ENCODE peak calls at places on chromosomes 6 and 20, in five cellular contexts. U, W, J, D and G are unnamed samples.

GRCh38 chr6:52363222-52363867 is 1.4 kb downstream of the PAQR8 start:
- DNase-seq in U (no peak), W (no peak), J (no peak), D (peak), G (no peak)

GRCh38 chr6:105872244-105872643 is 213.9 kb upstream of the PRDM1 start:
- DNase-seq in U (no peak), W (no peak), J (no peak), D (no peak), G (no peak)

GRCh38 chr6:44642870-44643522 is 255.5 kb downstream of the CDC5L start:
- DNase-seq in U (peak), W (no peak), J (no peak), D (no peak), G (no peak)

GRCh38 chr6:46305833-46306232 is 135.1 kb upstream of the ENPP5 start:
- DNase-seq in U (no peak), W (no peak), J (no peak), D (no peak), G (no peak)

GRCh38 chr6:169859978-169860703 is 108.7 kb downstream of the ERMARD start:
- DNase-seq in U (no peak), W (no peak), J (no peak), D (no peak), G (no peak)

GRCh38 chr6:16621002-16621401 is 140.3 kb downstream of the ATXN1 start:
- DNase-seq in U (no peak), W (no peak), J (no peak), D (no peak), G (no peak)

GRCh38 chr6:41071501-41071922 is 644 bp downstream of the OARD1 start:
- DNase-seq in U (no peak), W (no peak), J (no peak), D (no peak), G (no peak)

GRCh38 chr20:25676164-25676809 is 20.4 kb downstream of the ZNF337 start:
- DNase-seq in U (peak), W (peak), J (no peak), D (no peak), G (peak)

GRCh38 chr6:10962673-10963072 is 75.8 kb downstream of the SYCP2L start:
- DNase-seq in U (peak), W (peak), J (no peak), D (no peak), G (no peak)

GRCh38 chr6:155850408-155850841 is 394.8 kb upstream of the NOX3 start:
- DNase-seq in U (peak), W (peak), J (no peak), D (no peak), G (no peak)

GRCh38 chr20:8305449-8305978 is 173.4 kb downstream of the PLCB1 start:
- DNase-seq in U (peak), W (peak), J (no peak), D (peak), G (peak)

GRCh38 chr6:14799928-14800327 is 445.9 kb upstream of the JARID2 start:
- DNase-seq in U (peak), W (peak), J (no peak), D (peak), G (peak)

GRCh38 chr20:38186788-38187221 is 21.7 kb upstream of the TGM2 start:
- DNase-seq in U (peak), W (peak), J (no peak), D (no peak), G (no peak)

GRCh38 chr20:62795023-62795761 is 1.1 kb upstream of the MRGBP start:
- DNase-seq in U (peak), W (peak), J (no peak), D (peak), G (no peak)

GRCh38 chr6:30940361-30941001 is at the start of gene MUCL3:
- DNase-seq in U (no peak), W (no peak), J (no peak), D (no peak), G (no peak)

GRCh38 chr20:21571841-21572690 is 58.2 kb upstream of the NKX2-2 start:
- DNase-seq in U (peak), W (peak), J (no peak), D (peak), G (no peak)

GRCh38 chr6:98657764-98658163 is 176.6 kb upstream of the POU3F2 start:
- DNase-seq in U (peak), W (peak), J (no peak), D (peak), G (no peak)

GRCh38 chr20:36173451-36173933 is 19.0 kb downstream of the EPB41L1 start:
- DNase-seq in U (peak), W (peak), J (no peak), D (peak), G (no peak)

GRCh38 chr6:147204060-147204785 is at the start of gene STXBP5:
- DNase-seq in U (peak), W (peak), J (no peak), D (peak), G (no peak)

GRCh38 chr20:50464725-50465650 is 45.2 kb upstream of the PTPN1 start:
- DNase-seq in U (no peak), W (no peak), J (no peak), D (no peak), G (no peak)

GRCh38 chr6:20875369-20875963 is 341.2 kb downstream of the CDKAL1 start:
- DNase-seq in U (peak), W (peak), J (no peak), D (peak), G (no peak)

GRCh38 chr20:63639093-63639860 is 12.4 kb upstream of the GMEB2 start:
- DNase-seq in U (no peak), W (no peak), J (no peak), D (no peak), G (no peak)

GRCh38 chr6:135195045-135195444 is 13.9 kb downstream of the MYB start:
- DNase-seq in U (no peak), W (no peak), J (no peak), D (no peak), G (no peak)

GRCh38 chr6:33716379-33716778 is 4.9 kb upstream of the UQCC2 start:
- DNase-seq in U (no peak), W (no peak), J (no peak), D (no peak), G (no peak)

GRCh38 chr6:27599859-27600532 is 127.1 kb upstream of the ZNF184 start:
- DNase-seq in U (no peak), W (no peak), J (no peak), D (no peak), G (no peak)

GRCh38 chr6:27604986-27605385 is 132.1 kb upstream of the ZNF184 start:
- DNase-seq in U (peak), W (no peak), J (no peak), D (no peak), G (no peak)

GRCh38 chr6:27605401-27606342 is 132.8 kb upstream of the ZNF184 start:
- DNase-seq in U (peak), W (peak), J (no peak), D (peak), G (no peak)

GRCh38 chr6:27601668-27602254 is 128.9 kb upstream of the ZNF184 start:
- DNase-seq in U (no peak), W (no peak), J (no peak), D (peak), G (no peak)
- TF ChIP-seq CTCF in U (no peak), W (no peak), J (no peak), D (no peak), G (no peak)

GRCh38 chr20:47070176-47070575 is 175.5 kb downstream of the EYA2 start:
- DNase-seq in U (peak), W (peak), J (no peak), D (no peak), G (no peak)

GRCh38 chr20:47063407-47063806 is 168.8 kb downstream of the EYA2 start:
- DNase-seq in U (no peak), W (no peak), J (no peak), D (no peak), G (no peak)

GRCh38 chr20:47067776-47068175 is 173.1 kb downstream of the EYA2 start:
- DNase-seq in U (no peak), W (no peak), J (no peak), D (no peak), G (no peak)

GRCh38 chr20:47063808-47064207 is 169.2 kb downstream of the EYA2 start:
- DNase-seq in U (no peak), W (no peak), J (no peak), D (no peak), G (no peak)

DNA sequence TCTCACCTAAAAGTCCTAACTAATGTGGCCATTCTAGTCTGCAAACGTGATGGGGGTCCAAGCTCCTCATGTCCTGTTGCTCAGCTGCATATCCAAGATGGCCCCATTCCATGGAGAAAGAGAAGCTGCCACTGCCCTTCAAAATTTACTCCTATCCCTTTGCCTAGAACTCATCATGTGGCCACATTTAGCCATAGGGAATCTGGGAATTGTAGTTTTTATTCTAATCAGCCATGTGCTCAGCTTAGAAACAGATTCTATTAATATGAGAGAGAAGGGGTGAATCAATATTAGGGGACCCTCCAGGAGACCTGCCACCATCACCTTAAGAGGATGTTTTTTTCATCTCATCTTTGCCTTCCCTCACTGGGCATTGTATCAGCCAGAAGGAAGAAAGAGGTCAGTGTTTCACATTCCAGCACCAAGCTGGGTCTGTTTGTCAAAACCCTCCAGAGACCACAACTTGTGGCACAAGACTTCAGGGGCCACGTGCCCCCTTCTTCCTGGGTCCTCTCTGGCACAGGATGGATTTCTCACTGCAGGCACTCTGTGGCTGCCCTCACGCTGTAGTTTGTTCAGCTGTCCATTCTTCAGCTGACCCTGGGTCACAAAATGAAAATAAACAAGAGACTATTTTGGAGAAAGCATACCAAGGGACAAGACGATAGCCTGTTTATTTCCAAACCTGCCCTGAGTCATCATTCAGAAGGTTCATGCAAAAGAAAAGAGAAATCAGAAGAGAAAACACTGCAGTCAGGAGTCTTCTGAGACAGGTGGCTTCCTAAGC is 172.0 kb downstream of the EYA2 start:
- DNase-seq in U (peak), W (peak), J (no peak), D (no peak), G (no peak)
- H3K4me3 ChIP-seq in U (no peak), W (no peak), J (no peak), D (no peak), G (no peak)

GRCh38 chr6:129671442-129672344 is 38.3 kb downstream of the ARHGAP18 start:
- DNase-seq in U (no peak), W (no peak), J (no peak), D (no peak), G (peak)
- TF ChIP-seq CTCF in U (no peak), W (no peak), J (no peak), D (peak), G (peak)

DNA sequence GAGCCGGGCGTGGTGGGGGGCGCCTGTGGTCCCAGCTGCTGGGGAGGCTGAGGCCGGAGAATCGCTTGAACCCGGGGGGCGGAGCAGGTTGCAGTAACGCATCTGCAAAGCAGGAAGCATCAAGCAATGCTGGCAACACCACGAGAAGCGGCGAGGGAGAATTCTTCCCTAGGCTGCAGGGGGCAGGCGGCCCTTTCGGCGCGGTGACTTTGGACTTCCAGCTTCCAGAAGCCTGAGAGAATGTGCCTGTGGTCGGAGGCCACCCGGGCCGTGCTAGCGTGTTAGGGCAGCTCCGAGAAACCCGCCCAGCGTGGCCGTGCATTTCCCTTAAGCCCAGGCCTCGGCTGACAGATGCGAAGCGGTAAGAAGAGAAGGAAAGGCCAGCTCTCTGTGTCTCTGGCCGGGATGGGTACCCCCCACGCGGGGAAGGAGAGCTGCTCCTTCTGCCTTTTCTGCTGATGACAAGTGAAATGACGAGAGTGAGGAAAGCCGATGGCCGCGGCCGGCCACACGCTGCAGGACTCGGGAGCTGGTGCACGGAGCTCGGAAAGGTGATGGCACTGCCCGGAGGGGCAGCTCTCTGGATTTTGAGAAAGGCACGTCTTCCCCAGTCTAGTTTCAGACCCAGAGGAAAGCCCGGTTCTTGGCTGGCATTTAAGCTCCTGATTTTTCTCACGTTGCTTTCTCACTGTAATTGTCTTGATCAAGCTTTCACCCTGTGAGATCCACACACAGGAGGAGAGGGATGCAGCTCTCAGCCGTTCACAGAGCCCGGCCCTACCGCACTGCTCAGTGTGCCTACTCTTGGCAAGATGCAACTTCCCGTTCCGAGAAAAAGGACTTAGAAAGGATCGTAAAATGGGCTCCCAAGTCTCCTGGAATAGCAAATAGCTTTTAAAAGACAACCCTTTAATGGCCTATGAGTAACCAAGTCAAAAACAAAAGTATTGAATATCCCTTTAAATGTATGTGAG is 68.3 kb upstream of the EXOC2 start:
- DNase-seq in U (no peak), W (no peak), J (no peak), D (no peak), G (no peak)
- H3K4me3 ChIP-seq in U (no peak), W (no peak), J (no peak), D (no peak), G (no peak)

DNA sequence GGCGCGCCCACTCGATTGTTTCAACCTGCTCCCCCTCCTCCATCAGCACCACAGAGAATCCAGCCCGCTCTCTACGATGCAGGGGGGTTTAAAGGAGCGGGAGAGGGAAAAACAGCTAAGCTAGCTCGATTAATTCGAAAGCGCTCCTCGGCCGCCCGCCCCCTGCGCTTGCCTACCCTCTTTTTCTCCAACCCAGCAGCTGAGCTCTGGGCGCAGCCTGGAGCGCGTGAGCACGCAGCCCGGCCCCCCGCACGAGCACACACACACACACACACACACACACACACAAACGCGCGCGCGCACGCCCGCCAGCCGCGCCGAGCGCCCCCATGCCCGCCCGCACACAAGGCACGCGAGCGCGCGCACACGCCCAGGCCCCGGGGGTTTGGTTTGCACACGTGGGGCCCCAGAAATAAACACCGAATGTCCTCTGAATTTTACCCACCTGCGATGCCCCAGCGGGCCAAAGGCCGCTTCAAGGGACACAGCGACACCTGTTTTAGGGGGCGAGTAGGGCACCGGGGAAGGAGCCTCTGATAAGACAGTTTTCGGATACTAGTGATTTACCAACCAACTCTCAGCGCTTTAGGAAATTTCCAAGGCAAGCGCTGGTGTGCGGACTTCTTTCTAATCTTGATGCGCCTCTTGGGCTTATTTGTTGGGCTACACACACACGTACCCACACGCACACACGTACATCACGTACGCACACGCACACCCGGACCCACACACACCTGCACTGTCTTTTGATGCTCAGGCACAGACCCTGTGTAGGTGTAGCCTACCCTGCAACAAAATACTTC is 787 bp upstream of the NRN1 start:
- DNase-seq in U (no peak), W (no peak), J (no peak), D (peak), G (no peak)
- TF ChIP-seq CTCF in U (peak), W (no peak), J (no peak), D (no peak), G (peak)

DNA sequence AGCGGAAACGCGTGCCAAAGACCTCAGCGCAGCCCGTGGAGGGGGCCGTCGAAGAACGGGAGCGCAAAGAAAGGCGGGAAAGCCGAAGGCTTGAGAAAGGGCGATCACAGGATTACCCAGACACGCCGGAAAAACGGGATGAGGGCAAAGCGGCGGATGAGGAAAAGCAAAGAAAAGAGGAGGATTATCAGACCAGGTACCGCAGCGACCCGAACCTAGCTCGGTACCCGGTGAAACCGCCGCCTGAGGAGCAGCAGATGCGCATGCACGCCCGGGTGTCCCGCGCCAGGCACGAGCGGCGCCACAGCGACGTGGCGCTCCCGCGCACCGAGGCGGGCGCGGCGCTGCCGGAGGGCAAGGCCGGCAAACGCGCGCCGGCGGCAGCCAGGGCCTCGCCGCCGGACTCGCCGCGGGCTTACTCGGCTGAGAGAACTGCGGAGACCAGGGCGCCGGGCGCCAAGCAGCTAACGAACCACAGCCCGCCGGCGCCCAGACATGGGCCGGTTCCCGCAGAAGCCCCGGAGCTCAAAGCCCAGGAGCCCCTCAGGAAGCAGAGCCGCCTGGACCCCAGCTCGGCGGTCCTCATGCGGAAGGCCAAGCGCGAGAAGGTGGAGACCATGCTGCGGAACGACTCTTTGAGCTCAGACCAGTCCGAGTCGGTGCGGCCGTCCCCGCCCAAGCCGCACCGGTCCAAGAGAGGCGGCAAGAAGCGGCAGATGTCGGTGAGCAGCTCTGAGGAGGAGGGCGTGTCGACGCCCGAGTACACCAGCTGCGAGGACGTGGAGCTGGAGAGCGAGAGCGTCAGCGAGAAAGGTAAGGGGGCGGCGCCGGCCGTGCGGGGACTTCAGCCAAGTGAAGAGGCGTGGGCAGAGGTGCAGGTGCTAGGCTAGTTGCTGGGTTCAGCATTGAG is 296.2 kb downstream of the RIMS1 start:
- DNase-seq in U (peak), W (peak), J (no peak), D (peak), G (no peak)
- H3K4me3 ChIP-seq in U (peak), W (peak), J (peak), D (peak), G (peak)

GRCh38 chr6:90118581-90118980 is 178.1 kb downstream of the BACH2 start:
- DNase-seq in U (no peak), W (no peak), J (no peak), D (no peak), G (no peak)
- TF ChIP-seq CTCF in U (no peak), W (no peak), J (no peak), D (no peak), G (no peak)

GRCh38 chr20:4234128-4234527 is 218.8 kb upstream of the RNF24 start:
- DNase-seq in U (peak), W (peak), J (no peak), D (no peak), G (no peak)

GRCh38 chr20:4234664-4235063 is 219.3 kb upstream of the RNF24 start:
- DNase-seq in U (no peak), W (no peak), J (no peak), D (no peak), G (no peak)

GRCh38 chr20:4230651-4231050 is 215.3 kb upstream of the RNF24 start:
- DNase-seq in U (no peak), W (peak), J (no peak), D (no peak), G (no peak)

GRCh38 chr20:4233520-4233919 is 218.2 kb upstream of the RNF24 start:
- DNase-seq in U (no peak), W (no peak), J (no peak), D (no peak), G (no peak)

DNA sequence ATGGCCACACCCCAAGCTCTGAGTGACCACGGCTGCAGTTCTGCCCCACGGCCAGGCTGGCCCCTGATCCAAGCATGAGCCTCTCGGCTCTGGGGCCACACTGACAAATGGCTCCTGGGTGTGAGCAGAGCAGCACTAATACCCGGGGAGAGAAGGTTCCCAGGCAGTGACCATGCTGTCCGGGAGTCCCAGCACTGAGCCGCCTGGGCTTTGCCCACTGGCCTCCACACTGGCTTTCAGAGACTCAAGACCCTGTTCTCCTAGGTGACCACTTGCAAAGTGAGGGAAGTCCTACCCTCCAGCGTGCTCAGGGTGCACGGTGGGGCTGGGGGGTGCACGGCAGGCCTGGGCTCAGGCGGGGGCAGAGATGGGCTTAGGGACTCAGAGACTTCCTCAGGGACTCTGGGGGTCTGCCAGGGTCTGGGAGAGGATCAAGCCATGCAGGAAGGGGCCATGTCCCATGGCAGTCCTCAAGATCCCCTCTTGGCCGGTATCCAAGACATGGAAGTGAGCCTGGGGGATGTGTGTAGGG is 220.2 kb upstream of the RNF24 start:
- DNase-seq in U (no peak), W (no peak), J (no peak), D (no peak), G (no peak)
- H3K4me3 ChIP-seq in U (no peak), W (no peak), J (no peak), D (no peak), G (no peak)